ENCODE peak calls at places on chromosomes 11 and 22, in eight cellular contexts. U is nucleus accumbens; N is amygdala; O is NCI-H1105 treated with DMSO at 0.1 percent for 48 hours; J is osteocyte; Z is CD4-positive, alpha-beta memory T cell; W is B cell; T is OCI-LY7. E is an unnamed sample.

GRCh38 chr11:19890308-19890707 is 177.7 kb downstream of the NAV2 start:
- DNase-seq in U (no peak), N (no peak), O (no peak), J (no peak), Z (no peak), W (no peak), T (no peak), E (no peak)

GRCh38 chr11:74171630-74172465 is 759 bp downstream of the PPME1 start:
- DNase-seq in U (no peak), N (no peak), O (no peak), J (no peak), Z (no peak), W (no peak), T (no peak), E (no peak)

GRCh38 chr11:17722000-17722643 is 2.8 kb downstream of the MYOD1 start:
- DNase-seq in U (no peak), N (no peak), O (no peak), J (no peak), Z (no peak), W (no peak), T (no peak), E (no peak)

GRCh38 chr22:37930270-37930951 is 23.0 kb downstream of the C22orf23 start:
- DNase-seq in U (no peak), N (no peak), O (no peak), J (no peak), Z (no peak), W (no peak), T (peak; percentile 49), E (peak; percentile 50)

GRCh38 chr11:73019996-73020395 is 122.1 kb downstream of the FCHSD2 start:
- DNase-seq in U (no peak), N (no peak), O (no peak), J (no peak), Z (no peak), W (no peak), T (no peak), E (no peak)

GRCh38 chr11:67312187-67313021 is 9.1 kb downstream of the SSH3 start:
- DNase-seq in U (no peak), N (no peak), O (no peak), J (no peak), Z (peak; percentile 38), W (no peak), T (no peak), E (no peak)

GRCh38 chr11:103326070-103326794 is 217.0 kb downstream of the DYNC2H1 start:
- DNase-seq in U (peak; percentile 10), N (no peak), O (peak; percentile 63), J (no peak), Z (peak; percentile 33), W (no peak), T (peak; percentile 51), E (peak; percentile 59)

GRCh38 chr22:22748297-22748743 is 103.9 kb downstream of the GGTLC2 start:
- DNase-seq in U (peak; percentile 27), N (no peak), O (peak; percentile 5), J (peak; percentile 74), Z (peak; percentile 25), W (no peak), T (peak; percentile 61), E (peak; percentile 17)

GRCh38 chr11:126929186-126930085 is 71.1 kb downstream of the KIRREL3 start:
- DNase-seq in U (peak; percentile 45), N (no peak), O (peak; percentile 95), J (no peak), Z (no peak), W (no peak), T (no peak), E (no peak)

GRCh38 chr11:75437966-75438659 is 5.1 kb upstream of the KLHL35 start:
- DNase-seq in U (no peak), N (no peak), O (no peak), J (no peak), Z (no peak), W (no peak), T (no peak), E (no peak)

GRCh38 chr11:3799143-3799542 is 1.8 kb upstream of the NUP98 start:
- DNase-seq in U (no peak), N (no peak), O (no peak), J (no peak), Z (no peak), W (no peak), T (no peak), E (no peak)

GRCh38 chr22:24445481-24446290 is 18.3 kb downstream of the ADORA2A start:
- DNase-seq in U (no peak), N (no peak), O (no peak), J (no peak), Z (no peak), W (no peak), T (no peak), E (no peak)

GRCh38 chr11:84901986-84902385 is 725.2 kb downstream of the DLG2 start:
- DNase-seq in U (no peak), N (no peak), O (no peak), J (no peak), Z (no peak), W (no peak), T (no peak), E (no peak)

GRCh38 chr22:45268167-45268957 is 16.4 kb upstream of the UPK3A start:
- DNase-seq in U (peak; percentile 29), N (no peak), O (peak; percentile 21), J (no peak), Z (no peak), W (no peak), T (no peak), E (no peak)

GRCh38 chr11:66064571-66064970 is 5.5 kb upstream of the PACS1 start:
- DNase-seq in U (no peak), N (no peak), O (no peak), J (no peak), Z (no peak), W (no peak), T (no peak), E (no peak)

GRCh38 chr22:38802671-38803121 is 8.8 kb upstream of the DNAL4 start:
- DNase-seq in U (no peak), N (no peak), O (no peak), J (no peak), Z (no peak), W (no peak), T (no peak), E (no peak)

GRCh38 chr11:1335811-1336761 is 26.7 kb upstream of the TOLLIP start:
- DNase-seq in U (peak; percentile 51), N (no peak), O (peak; percentile 60), J (no peak), Z (peak; percentile 44), W (peak; percentile 50), T (peak; percentile 81), E (peak; percentile 47)

GRCh38 chr22:34243023-34243422 is 322.7 kb upstream of the LARGE1 start:
- DNase-seq in U (no peak), N (no peak), O (no peak), J (no peak), Z (no peak), W (no peak), T (no peak), E (no peak)

GRCh38 chr22:39771486-39771885 is 122.1 kb downstream of the ENTHD1 start:
- DNase-seq in U (no peak), N (no peak), O (no peak), J (no peak), Z (no peak), W (no peak), T (no peak), E (no peak)

GRCh38 chr22:43197271-43197941 is 10.5 kb upstream of the TTLL12 start:
- DNase-seq in U (no peak), N (no peak), O (no peak), J (no peak), Z (no peak), W (no peak), T (no peak), E (no peak)

GRCh38 chr11:134483291-134483690 is 71.2 kb upstream of the B3GAT1 start:
- DNase-seq in U (no peak), N (no peak), O (no peak), J (no peak), Z (no peak), W (no peak), T (no peak), E (no peak)

GRCh38 chr11:70470127-70470526 is 71.8 kb downstream of the CTTN start:
- DNase-seq in U (no peak), N (no peak), O (no peak), J (no peak), Z (no peak), W (no peak), T (no peak), E (peak; percentile 62)

GRCh38 chr22:26681395-26681821 is 24.0 kb downstream of the MIAT start:
- DNase-seq in U (no peak), N (no peak), O (no peak), J (peak; percentile 84), Z (no peak), W (no peak), T (no peak), E (no peak)

GRCh38 chr11:12210200-12210599 is 99.8 kb downstream of the MICAL2 start:
- DNase-seq in U (no peak), N (no peak), O (no peak), J (no peak), Z (no peak), W (no peak), T (no peak), E (no peak)

GRCh38 chr11:17991799-17992433 is 20.9 kb downstream of the SERGEF start:
- DNase-seq in U (no peak), N (no peak), O (peak; percentile 64), J (no peak), Z (peak; percentile 43), W (peak; percentile 66), T (peak; percentile 68), E (peak; percentile 67)

GRCh38 chr11:129840236-129840635 is 24.6 kb downstream of the TMEM45B start:
- DNase-seq in U (no peak), N (no peak), O (no peak), J (no peak), Z (no peak), W (no peak), T (no peak), E (no peak)

GRCh38 chr22:46545041-46545796 is 7.8 kb upstream of the CELSR1 start:
- DNase-seq in U (no peak), N (no peak), O (no peak), J (no peak), Z (no peak), W (no peak), T (no peak), E (no peak)

GRCh38 chr11:123202155-123202714 is 7.2 kb upstream of the CLMP start:
- DNase-seq in U (no peak), N (no peak), O (no peak), J (no peak), Z (no peak), W (no peak), T (no peak), E (no peak)

GRCh38 chr11:73402834-73403185 is 26.6 kb downstream of the RELT start:
- DNase-seq in U (no peak), N (no peak), O (no peak), J (no peak), Z (no peak), W (no peak), T (peak; percentile 51), E (peak; percentile 37)

GRCh38 chr11:118171274-118172062 is 5.0 kb downstream of the SCN2B start:
- DNase-seq in U (peak; percentile 87), N (peak; percentile 65), O (peak; percentile 87), J (peak; percentile 88), Z (peak; percentile 64), W (peak; percentile 66), T (peak; percentile 76), E (peak; percentile 84)

E was measured in germinal center.